ENCODE peak calls at places on chromosomes 7 and 10, in nine cellular contexts. V is foreskin keratinocyte, Q is tibial artery, I is Panc1, E is neural progenitor cell, C is foreskin fibroblast, Y is HL-60, P is HFFc6, H is progenitor cell of endocrine pancreas. A is an unnamed sample.

GRCh38 chr10:28928484-28928883 is 251.2 kb downstream of the BAMBI start:
- DNase-seq in P (no peak), V (peak; percentile 40), Q (no peak), H (no peak), Y (no peak), C (no peak), I (no peak), E (no peak), A (no peak)

GRCh38 chr7:48161407-48162125 is 9.7 kb upstream of the ABCA13 start:
- DNase-seq in I (no peak), H (no peak), C (no peak), V (no peak), P (no peak), Q (no peak), Y (no peak), E (no peak), A (no peak)

GRCh38 chr10:21171936-21172773 is 275.0 kb upstream of the NEBL start:
- DNase-seq in E (peak; percentile 14), Y (no peak), C (no peak), H (no peak), V (no peak), P (no peak), Q (no peak), I (no peak), A (no peak)

GRCh38 chr10:21372651-21373410 is 152.7 kb downstream of the SKIDA1 start:
- DNase-seq in I (no peak), V (peak; percentile 88), C (peak; percentile 90), E (no peak), H (no peak), Y (no peak), P (peak; percentile 89), Q (peak; percentile 68), A (no peak)

GRCh38 chr10:102435529-102436233 is 3.3 kb upstream of the CUEDC2 start:
- DNase-seq in E (no peak), V (no peak), Y (no peak), I (no peak), C (no peak), P (no peak), Q (no peak), H (no peak), A (no peak)

GRCh38 chr10:34809796-34810195 is 5.3 kb downstream of the PARD3 start:
- DNase-seq in V (no peak), P (no peak), Q (no peak), E (no peak), Y (no peak), C (no peak), H (no peak), I (no peak), A (no peak)

GRCh38 chr10:132293416-132294195 is 14.1 kb downstream of the STK32C start:
- DNase-seq in I (no peak), Q (peak; percentile 58), H (no peak), E (peak; percentile 54), V (no peak), C (no peak), Y (no peak), P (no peak), A (no peak)

GRCh38 chr7:17680026-17680425 is 260.3 kb downstream of the SNX13 start:
- DNase-seq in H (no peak), Y (no peak), Q (peak; percentile 81), V (peak; percentile 97), E (peak; percentile 73), I (no peak), C (peak; percentile 90), P (peak; percentile 82), A (peak; percentile 83)

GRCh38 chr7:131015131-131015954 is 281.3 kb upstream of the KLF14 start:
- DNase-seq in E (no peak), P (peak; percentile 72), Q (no peak), C (peak; percentile 59), I (no peak), V (peak; percentile 43), Y (no peak), H (no peak), A (no peak)

GRCh38 chr7:95066736-95067530 is 159.5 kb downstream of the PPP1R9A start:
- DNase-seq in H (no peak), I (no peak), Y (no peak), C (peak; percentile 19), P (no peak), V (peak; percentile 47), Q (no peak), E (no peak), A (peak; percentile 86)

GRCh38 chr7:35571596-35572240 is 123.2 kb downstream of the HERPUD2 start:
- DNase-seq in E (no peak), V (no peak), Q (no peak), H (no peak), C (no peak), I (no peak), Y (no peak), P (no peak), A (no peak)

GRCh38 chr10:52951819-52952218 is 179.2 kb upstream of the MBL2 start:
- DNase-seq in C (no peak), V (peak; percentile 29), Q (no peak), H (peak; percentile 41), P (peak; percentile 5), Y (peak; percentile 5), I (no peak), E (peak; percentile 75), A (peak; percentile 27)

GRCh38 chr10:100019824-100020160 is 10.0 kb upstream of the DNMBP start:
- DNase-seq in Q (no peak), V (no peak), H (no peak), Y (no peak), I (no peak), C (no peak), P (no peak), E (peak; percentile 57), A (no peak)

GRCh38 chr10:45594276-45595157 is 78.1 kb downstream of the ZFAND4 start:
- DNase-seq in H (peak; percentile 91), Q (peak; percentile 94), E (peak; percentile 98), I (peak; percentile 60), C (peak; percentile 96), V (peak; percentile 77), Y (peak; percentile 85), P (peak; percentile 82), A (no peak)
- TF ChIP-seq CTCF in H (no peak), Q (no peak), E (peak; percentile 2), I (peak; percentile 34), C (no peak), V (peak; percentile 34), Y (no peak), P (peak; percentile 9), A (no peak)

GRCh38 chr7:19663816-19664531 is 44.9 kb downstream of the POLR1F start:
- DNase-seq in C (no peak), Q (no peak), P (no peak), H (no peak), I (no peak), Y (no peak), V (peak; percentile 59), E (no peak), A (no peak)

GRCh38 chr7:19670806-19671205 is 38.0 kb downstream of the POLR1F start:
- DNase-seq in I (no peak), P (no peak), V (no peak), E (no peak), H (no peak), Y (no peak), C (no peak), Q (no peak), A (no peak)

GRCh38 chr7:19665399-19666008 is 43.3 kb downstream of the POLR1F start:
- DNase-seq in H (no peak), I (no peak), P (peak; percentile 31), Y (no peak), Q (no peak), C (peak; percentile 10), E (peak; percentile 14), V (peak; percentile 34), A (peak; percentile 12)
- TF ChIP-seq CTCF in H (peak; percentile 77), I (peak; percentile 72), P (peak; percentile 87), Y (peak; percentile 41), Q (peak; percentile 50), C (peak; percentile 49), E (peak; percentile 75), V (peak; percentile 78), A (peak; percentile 57)

GRCh38 chr10:78579586-78579985 is 489.2 kb upstream of the ZMIZ1 start:
- DNase-seq in Q (no peak), I (no peak), E (no peak), P (no peak), Y (no peak), C (no peak), H (no peak), V (no peak), A (no peak)

GRCh38 chr10:78578929-78579328 is 489.8 kb upstream of the ZMIZ1 start:
- DNase-seq in H (no peak), C (no peak), Q (no peak), Y (peak; percentile 69), E (no peak), V (no peak), P (no peak), I (no peak), A (no peak)

GRCh38 chr10:78577673-78578072 is 491.1 kb upstream of the ZMIZ1 start:
- DNase-seq in V (no peak), I (no peak), C (no peak), Q (no peak), E (no peak), Y (no peak), P (no peak), H (no peak), A (no peak)

GRCh38 chr10:78575400-78575799 is 493.4 kb upstream of the ZMIZ1 start:
- DNase-seq in Q (no peak), H (no peak), E (no peak), I (no peak), V (no peak), P (no peak), C (no peak), Y (no peak), A (no peak)

GRCh38 chr10:78576276-78576675 is 492.5 kb upstream of the ZMIZ1 start:
- DNase-seq in E (no peak), I (no peak), V (no peak), Y (no peak), P (no peak), Q (no peak), H (no peak), C (no peak), A (no peak)
- TF ChIP-seq CTCF in E (no peak), I (no peak), V (no peak), Y (no peak), P (no peak), Q (no peak), H (no peak), C (no peak), A (no peak)

GRCh38 chr7:148547946-148548345 is 42.6 kb upstream of the C7orf33 start:
- DNase-seq in P (no peak), Y (no peak), I (no peak), H (no peak), Q (no peak), C (no peak), E (no peak), V (no peak), A (no peak)

GRCh38 chr7:148543302-148543701 is 47.3 kb upstream of the C7orf33 start:
- DNase-seq in H (no peak), Q (no peak), C (no peak), I (no peak), Y (no peak), P (no peak), E (no peak), V (no peak), A (no peak)

GRCh38 chr7:148541891-148542504 is 48.6 kb upstream of the C7orf33 start:
- DNase-seq in Y (no peak), C (no peak), P (no peak), V (no peak), E (no peak), H (no peak), Q (no peak), I (no peak), A (no peak)

GRCh38 chr7:148546857-148547256 is 43.7 kb upstream of the C7orf33 start:
- DNase-seq in Q (no peak), E (no peak), Y (no peak), P (no peak), V (no peak), H (no peak), C (no peak), I (no peak), A (no peak)

GRCh38 chr7:148545172-148545571 is 45.4 kb upstream of the C7orf33 start:
- DNase-seq in E (no peak), Y (no peak), V (no peak), I (no peak), C (no peak), H (no peak), Q (no peak), P (no peak), A (no peak)
- TF ChIP-seq CTCF in E (no peak), Y (no peak), V (no peak), I (no peak), C (no peak), H (no peak), Q (no peak), P (no peak), A (no peak)